ENCODE peak calls at places on chromosomes 12 and 14, in nine cellular contexts. V is RKO, A is smooth muscle cell of the brain vasculature, Y is T-helper 9 cell, B is DMS79 treated with DMSO at 0.1 percent for 48 hours, T is SW480, O is activated T-helper 1 cell treated with Interleukin-2 at 50 U/mL for 16 hours, J is neural crest cell, X is KG1. F is an unnamed sample.

GRCh38 chr14:98470663-98471062 is 801.3 kb downstream of the BCL11B start:
- DNase-seq in O (no peak), Y (no peak), X (no peak), V (no peak), B (no peak), A (no peak), T (no peak), J (no peak), F (no peak)

GRCh38 chr14:83217492-83217891 is 1683.8 kb upstream of the SEL1L start:
- DNase-seq in B (no peak), O (no peak), X (no peak), J (no peak), A (peak), T (no peak), Y (no peak), V (no peak), F (peak)

GRCh38 chr12:22275847-22276246 is 58.7 kb downstream of the ST8SIA1 start:
- DNase-seq in X (no peak), O (no peak), A (peak), J (no peak), Y (no peak), V (peak), B (no peak), T (peak), F (peak)

GRCh38 chr12:120015313-120015712 is 26.3 kb downstream of the BICDL1 start:
- DNase-seq in Y (peak), V (no peak), A (no peak), B (no peak), X (no peak), J (no peak), O (no peak), T (no peak), F (no peak)

GRCh38 chr12:55074771-55075170 is 51.4 kb upstream of the OR9K2 start:
- DNase-seq in A (no peak), Y (no peak), X (no peak), T (no peak), O (no peak), B (no peak), J (no peak), V (no peak), F (no peak)

GRCh38 chr14:44404021-44404420 is 103.1 kb downstream of the FSCB start:
- DNase-seq in J (no peak), Y (no peak), V (peak), B (peak), X (no peak), A (no peak), T (no peak), O (no peak), F (no peak)

GRCh38 chr12:65656904-65657351 is 167.4 kb upstream of the HMGA2 start:
- DNase-seq in J (no peak), T (peak), B (no peak), V (peak), O (no peak), A (peak), Y (no peak), X (peak), F (peak)

GRCh38 chr12:54393350-54393655 is 8.8 kb upstream of the ZNF385A start:
- DNase-seq in J (no peak), V (no peak), T (no peak), A (no peak), X (no peak), Y (no peak), B (no peak), O (no peak), F (no peak)

GRCh38 chr12:95096852-95097251 is 23.4 kb upstream of the NR2C1 start:
- DNase-seq in V (no peak), B (no peak), T (no peak), J (no peak), X (no peak), O (no peak), Y (no peak), A (no peak), F (no peak)

GRCh38 chr14:64611358-64612020 is 61.7 kb downstream of the PPP1R36 start:
- DNase-seq in X (no peak), O (no peak), V (no peak), T (no peak), J (no peak), Y (no peak), B (peak), A (no peak), F (no peak)

GRCh38 chr12:79156846-79157463 is 292.4 kb downstream of the SYT1 start:
- DNase-seq in A (no peak), V (no peak), O (no peak), J (no peak), B (no peak), Y (no peak), T (no peak), X (no peak), F (no peak)

GRCh38 chr14:91155626-91156089 is 41.8 kb downstream of the DGLUCY start:
- DNase-seq in Y (no peak), X (no peak), J (no peak), V (no peak), A (no peak), O (no peak), B (no peak), T (no peak), F (no peak)

GRCh38 chr14:95273041-95273978 is 46.4 kb downstream of the CLMN start:
- DNase-seq in V (no peak), A (no peak), B (no peak), T (no peak), O (no peak), Y (no peak), J (no peak), X (no peak), F (no peak)

GRCh38 chr14:57486767-57487379 is 6.8 kb downstream of the CCDC198 start:
- DNase-seq in V (peak), X (no peak), Y (no peak), J (no peak), O (no peak), A (no peak), T (peak), B (peak), F (peak)

GRCh38 chr12:87784350-87784749 is 244.9 kb downstream of the C12orf50 start:
- DNase-seq in Y (no peak), J (no peak), B (no peak), T (no peak), X (no peak), O (no peak), A (no peak), V (no peak), F (peak)

GRCh38 chr12:21527451-21528180 is 1.5 kb downstream of the SPX start:
- DNase-seq in T (peak), Y (peak), X (no peak), O (peak), B (peak), A (no peak), V (no peak), J (peak), F (peak)

GRCh38 chr14:106879241-106879640 is 1352.9 kb downstream of the TMEM121 start:
- DNase-seq in B (no peak), A (no peak), V (peak), T (peak), X (peak), J (no peak), O (no peak), Y (peak), F (peak)

GRCh38 chr14:22598896-22599244 is 770 bp downstream of the ABHD4 start:
- DNase-seq in B (peak), A (no peak), Y (no peak), T (peak), J (no peak), X (no peak), V (peak), O (no peak), F (peak)

GRCh38 chr12:53696285-53696654 is 20.4 kb upstream of the ATP5MC2 start:
- DNase-seq in X (no peak), A (peak), Y (no peak), T (peak), J (peak), B (peak), O (no peak), V (peak), F (peak)

GRCh38 chr14:56413721-56414120 is 165.9 kb upstream of the TMEM260 start:
- DNase-seq in Y (no peak), J (no peak), X (no peak), A (no peak), B (no peak), T (no peak), O (no peak), V (no peak), F (no peak)

GRCh38 chr12:18864900-18865561 is 127.1 kb downstream of the CAPZA3 start:
- DNase-seq in X (no peak), B (no peak), J (no peak), Y (no peak), T (peak), A (no peak), V (peak), O (no peak), F (no peak)

GRCh38 chr14:37712976-37713431 is 117.6 kb downstream of the TTC6 start:
- DNase-seq in X (no peak), T (no peak), V (no peak), J (no peak), A (no peak), Y (no peak), O (no peak), B (no peak), F (no peak)

GRCh38 chr12:65670775-65671174 is 153.5 kb upstream of the HMGA2 start:
- DNase-seq in V (peak), T (no peak), O (no peak), Y (no peak), J (no peak), X (no peak), A (no peak), B (no peak), F (no peak)

GRCh38 chr14:26204954-26205479 is 392.8 kb downstream of the NOVA1 start:
- DNase-seq in A (no peak), B (no peak), X (no peak), J (peak), T (no peak), O (no peak), V (no peak), Y (no peak), F (no peak)

F was measured in SK-MEL-5.